ENCODE peak calls at places on chromosomes 6 and 20, in six cellular contexts. R is head of caudate nucleus; G is neural progenitor cell; P is EL; D is A172; J is CD8-positive, alpha-beta memory T cell. Q is an unnamed sample.

GRCh38 chr6:102981631-102982030 is 1588.1 kb downstream of the GRIK2 start:
- DNase-seq in G (no peak), D (no peak), P (no peak), R (no peak), J (no peak), Q (no peak)

GRCh38 chr20:50305636-50306477 is 115.2 kb downstream of the CEBPB start:
- DNase-seq in D (peak), G (no peak), R (peak), P (peak), J (no peak), Q (no peak)

GRCh38 chr6:129686941-129687627 is 22.9 kb downstream of the ARHGAP18 start:
- DNase-seq in G (no peak), J (peak), P (peak), R (no peak), D (peak), Q (no peak)

GRCh38 chr6:89323461-89324098 is 8.5 kb upstream of the GABRR2 start:
- DNase-seq in J (no peak), D (no peak), P (no peak), R (no peak), G (no peak), Q (no peak)

GRCh38 chr6:31293343-31293742 is 21.5 kb upstream of the HLA-C start:
- DNase-seq in P (peak), D (peak), J (no peak), R (no peak), G (peak), Q (no peak)

GRCh38 chr6:12995419-12995818 is 278.9 kb downstream of the PHACTR1 start:
- DNase-seq in D (no peak), G (no peak), J (no peak), P (no peak), R (no peak), Q (no peak)

GRCh38 chr6:99349620-99350141 is at the start of gene FAXC:
- DNase-seq in G (peak), J (no peak), R (peak), P (peak), D (no peak), Q (peak)

GRCh38 chr20:57547250-57547649 is 13.7 kb upstream of the PCK1 start:
- DNase-seq in R (no peak), G (no peak), J (no peak), D (no peak), P (no peak), Q (no peak)

GRCh38 chr20:55375920-55376319 is 629.4 kb downstream of the CBLN4 start:
- DNase-seq in R (no peak), J (no peak), G (no peak), P (no peak), D (no peak), Q (no peak)

GRCh38 chr6:132194529-132194928 is 206.7 kb downstream of the MOXD1 start:
- DNase-seq in D (no peak), J (no peak), G (no peak), P (no peak), R (no peak), Q (no peak)

GRCh38 chr6:684831-685636 is 7.9 kb downstream of the EXOC2 start:
- DNase-seq in P (peak), R (no peak), J (no peak), G (no peak), D (no peak), Q (no peak)

GRCh38 chr20:61930776-61931475 is 134.8 kb downstream of the TAF4 start:
- DNase-seq in P (no peak), D (no peak), G (no peak), R (no peak), J (peak), Q (no peak)

GRCh38 chr6:124463271-124463670 is 499.0 kb upstream of the RNF217 start:
- DNase-seq in P (no peak), R (no peak), J (no peak), D (no peak), G (no peak), Q (no peak)

Q was measured in ELF-1.